ENCODE peak calls at places on chromosomes 12 and 14, in ten cellular contexts. One of them, this sample, is unnamed.

GRCh38 chr14:85223667-85224066 is 306.3 kb upstream of the FLRT2 start:
- DNase-seq in NCI-H1092 treated with DMSO at 0.1 percent for 48 hours: no peak
- DNase-seq in activated naive CD4-positive, alpha-beta T cell treated with anti-CD3 and anti-CD28 coated beads, Interleukin-2, amount 10 ng/mL, durations not matched to agents 7 days and 5 days: no peak
- DNase-seq in RWPE1: no peak
- DNase-seq in activated naive CD8-positive, alpha-beta T cell treated with anti-CD3 and anti-CD28 coated beads for 36 hours: no peak
- DNase-seq in breast epithelium: no peak
- DNase-seq in non-pigmented ciliary epithelial cell: no peak
- DNase-seq in upper lobe of right lung: no peak
- DNase-seq in amygdala: no peak
- DNase-seq in choroid plexus epithelial cell: no peak
- DNase-seq in this sample: no peak

GRCh38 chr12:54372113-54372806 is 8.0 kb upstream of the GPR84 start:
- DNase-seq in NCI-H1092 treated with DMSO at 0.1 percent for 48 hours: no peak
- DNase-seq in activated naive CD4-positive, alpha-beta T cell treated with anti-CD3 and anti-CD28 coated beads, Interleukin-2, amount 10 ng/mL, durations not matched to agents 7 days and 5 days: no peak
- DNase-seq in RWPE1: no peak
- DNase-seq in activated naive CD8-positive, alpha-beta T cell treated with anti-CD3 and anti-CD28 coated beads for 36 hours: no peak
- DNase-seq in breast epithelium: no peak
- DNase-seq in non-pigmented ciliary epithelial cell: no peak
- DNase-seq in upper lobe of right lung: no peak
- DNase-seq in amygdala: no peak
- DNase-seq in choroid plexus epithelial cell: no peak
- DNase-seq in this sample: no peak

GRCh38 chr14:103292426-103293374 is 41.3 kb upstream of the EIF5 start:
- DNase-seq in NCI-H1092 treated with DMSO at 0.1 percent for 48 hours: peak
- DNase-seq in activated naive CD4-positive, alpha-beta T cell treated with anti-CD3 and anti-CD28 coated beads, Interleukin-2, amount 10 ng/mL, durations not matched to agents 7 days and 5 days: peak
- DNase-seq in RWPE1: peak
- DNase-seq in activated naive CD8-positive, alpha-beta T cell treated with anti-CD3 and anti-CD28 coated beads for 36 hours: peak
- DNase-seq in breast epithelium: peak
- DNase-seq in non-pigmented ciliary epithelial cell: peak
- DNase-seq in upper lobe of right lung: peak
- DNase-seq in amygdala: no peak
- DNase-seq in choroid plexus epithelial cell: peak
- DNase-seq in this sample: no peak

GRCh38 chr14:99791476-99792283 is 1.5 kb upstream of the EML1 start:
- DNase-seq in NCI-H1092 treated with DMSO at 0.1 percent for 48 hours: no peak
- DNase-seq in activated naive CD4-positive, alpha-beta T cell treated with anti-CD3 and anti-CD28 coated beads, Interleukin-2, amount 10 ng/mL, durations not matched to agents 7 days and 5 days: no peak
- DNase-seq in RWPE1: no peak
- DNase-seq in activated naive CD8-positive, alpha-beta T cell treated with anti-CD3 and anti-CD28 coated beads for 36 hours: no peak
- DNase-seq in breast epithelium: no peak
- DNase-seq in non-pigmented ciliary epithelial cell: no peak
- DNase-seq in upper lobe of right lung: no peak
- DNase-seq in amygdala: no peak
- DNase-seq in choroid plexus epithelial cell: no peak
- DNase-seq in this sample: no peak

GRCh38 chr14:61608245-61609142 is 86.8 kb upstream of the HIF1A start:
- DNase-seq in NCI-H1092 treated with DMSO at 0.1 percent for 48 hours: peak
- DNase-seq in activated naive CD4-positive, alpha-beta T cell treated with anti-CD3 and anti-CD28 coated beads, Interleukin-2, amount 10 ng/mL, durations not matched to agents 7 days and 5 days: no peak
- DNase-seq in RWPE1: no peak
- DNase-seq in activated naive CD8-positive, alpha-beta T cell treated with anti-CD3 and anti-CD28 coated beads for 36 hours: no peak
- DNase-seq in breast epithelium: no peak
- DNase-seq in non-pigmented ciliary epithelial cell: no peak
- DNase-seq in upper lobe of right lung: no peak
- DNase-seq in amygdala: peak
- DNase-seq in choroid plexus epithelial cell: peak
- DNase-seq in this sample: no peak

GRCh38 chr12:68572650-68573049 is 38.0 kb upstream of the RAP1B start:
- DNase-seq in NCI-H1092 treated with DMSO at 0.1 percent for 48 hours: no peak
- DNase-seq in activated naive CD4-positive, alpha-beta T cell treated with anti-CD3 and anti-CD28 coated beads, Interleukin-2, amount 10 ng/mL, durations not matched to agents 7 days and 5 days: no peak
- DNase-seq in RWPE1: no peak
- DNase-seq in activated naive CD8-positive, alpha-beta T cell treated with anti-CD3 and anti-CD28 coated beads for 36 hours: no peak
- DNase-seq in breast epithelium: no peak
- DNase-seq in non-pigmented ciliary epithelial cell: no peak
- DNase-seq in upper lobe of right lung: no peak
- DNase-seq in amygdala: no peak
- DNase-seq in choroid plexus epithelial cell: no peak
- DNase-seq in this sample: no peak

GRCh38 chr12:27261866-27262265 is 17.8 kb downstream of the STK38L start:
- DNase-seq in NCI-H1092 treated with DMSO at 0.1 percent for 48 hours: no peak
- DNase-seq in activated naive CD4-positive, alpha-beta T cell treated with anti-CD3 and anti-CD28 coated beads, Interleukin-2, amount 10 ng/mL, durations not matched to agents 7 days and 5 days: no peak
- DNase-seq in RWPE1: no peak
- DNase-seq in activated naive CD8-positive, alpha-beta T cell treated with anti-CD3 and anti-CD28 coated beads for 36 hours: no peak
- DNase-seq in breast epithelium: no peak
- DNase-seq in non-pigmented ciliary epithelial cell: no peak
- DNase-seq in upper lobe of right lung: no peak
- DNase-seq in amygdala: no peak
- DNase-seq in choroid plexus epithelial cell: peak
- DNase-seq in this sample: no peak

GRCh38 chr14:94047581-94047980 is 21.4 kb downstream of the OTUB2 start:
- DNase-seq in NCI-H1092 treated with DMSO at 0.1 percent for 48 hours: no peak
- DNase-seq in activated naive CD4-positive, alpha-beta T cell treated with anti-CD3 and anti-CD28 coated beads, Interleukin-2, amount 10 ng/mL, durations not matched to agents 7 days and 5 days: no peak
- DNase-seq in RWPE1: no peak
- DNase-seq in activated naive CD8-positive, alpha-beta T cell treated with anti-CD3 and anti-CD28 coated beads for 36 hours: no peak
- DNase-seq in breast epithelium: no peak
- DNase-seq in non-pigmented ciliary epithelial cell: no peak
- DNase-seq in upper lobe of right lung: no peak
- DNase-seq in amygdala: no peak
- DNase-seq in choroid plexus epithelial cell: no peak
- DNase-seq in this sample: no peak

GRCh38 chr14:52069617-52070431 is 965 bp upstream of the NID2 start:
- DNase-seq in NCI-H1092 treated with DMSO at 0.1 percent for 48 hours: no peak
- DNase-seq in activated naive CD4-positive, alpha-beta T cell treated with anti-CD3 and anti-CD28 coated beads, Interleukin-2, amount 10 ng/mL, durations not matched to agents 7 days and 5 days: no peak
- DNase-seq in RWPE1: no peak
- DNase-seq in activated naive CD8-positive, alpha-beta T cell treated with anti-CD3 and anti-CD28 coated beads for 36 hours: peak
- DNase-seq in breast epithelium: no peak
- DNase-seq in non-pigmented ciliary epithelial cell: no peak
- DNase-seq in upper lobe of right lung: no peak
- DNase-seq in amygdala: no peak
- DNase-seq in choroid plexus epithelial cell: peak
- DNase-seq in this sample: no peak

GRCh38 chr12:97568336-97569180 is 106.0 kb downstream of the RMST start:
- DNase-seq in NCI-H1092 treated with DMSO at 0.1 percent for 48 hours: no peak
- DNase-seq in activated naive CD4-positive, alpha-beta T cell treated with anti-CD3 and anti-CD28 coated beads, Interleukin-2, amount 10 ng/mL, durations not matched to agents 7 days and 5 days: no peak
- DNase-seq in RWPE1: peak
- DNase-seq in activated naive CD8-positive, alpha-beta T cell treated with anti-CD3 and anti-CD28 coated beads for 36 hours: no peak
- DNase-seq in breast epithelium: peak
- DNase-seq in non-pigmented ciliary epithelial cell: no peak
- DNase-seq in upper lobe of right lung: no peak
- DNase-seq in amygdala: no peak
- DNase-seq in choroid plexus epithelial cell: no peak
- DNase-seq in this sample: no peak

GRCh38 chr12:495466-495865 is 35.7 kb downstream of the B4GALNT3 start:
- DNase-seq in NCI-H1092 treated with DMSO at 0.1 percent for 48 hours: no peak
- DNase-seq in activated naive CD4-positive, alpha-beta T cell treated with anti-CD3 and anti-CD28 coated beads, Interleukin-2, amount 10 ng/mL, durations not matched to agents 7 days and 5 days: no peak
- DNase-seq in RWPE1: no peak
- DNase-seq in activated naive CD8-positive, alpha-beta T cell treated with anti-CD3 and anti-CD28 coated beads for 36 hours: no peak
- DNase-seq in breast epithelium: no peak
- DNase-seq in non-pigmented ciliary epithelial cell: no peak
- DNase-seq in upper lobe of right lung: no peak
- DNase-seq in amygdala: no peak
- DNase-seq in choroid plexus epithelial cell: no peak
- DNase-seq in this sample: no peak

GRCh38 chr14:22549981-22550670 is 38.9 kb downstream of the DAD1 start:
- DNase-seq in NCI-H1092 treated with DMSO at 0.1 percent for 48 hours: no peak
- DNase-seq in activated naive CD4-positive, alpha-beta T cell treated with anti-CD3 and anti-CD28 coated beads, Interleukin-2, amount 10 ng/mL, durations not matched to agents 7 days and 5 days: peak
- DNase-seq in RWPE1: no peak
- DNase-seq in activated naive CD8-positive, alpha-beta T cell treated with anti-CD3 and anti-CD28 coated beads for 36 hours: peak
- DNase-seq in breast epithelium: no peak
- DNase-seq in non-pigmented ciliary epithelial cell: no peak
- DNase-seq in upper lobe of right lung: no peak
- DNase-seq in amygdala: no peak
- DNase-seq in choroid plexus epithelial cell: peak
- DNase-seq in this sample: peak

GRCh38 chr12:12210983-12211382 is 55.9 kb downstream of the LRP6 start:
- DNase-seq in NCI-H1092 treated with DMSO at 0.1 percent for 48 hours: no peak
- DNase-seq in activated naive CD4-positive, alpha-beta T cell treated with anti-CD3 and anti-CD28 coated beads, Interleukin-2, amount 10 ng/mL, durations not matched to agents 7 days and 5 days: peak
- DNase-seq in RWPE1: no peak
- DNase-seq in activated naive CD8-positive, alpha-beta T cell treated with anti-CD3 and anti-CD28 coated beads for 36 hours: peak
- DNase-seq in breast epithelium: no peak
- DNase-seq in non-pigmented ciliary epithelial cell: no peak
- DNase-seq in upper lobe of right lung: no peak
- DNase-seq in amygdala: no peak
- DNase-seq in choroid plexus epithelial cell: no peak
- DNase-seq in this sample: no peak

GRCh38 chr12:107845226-107845979 is 70.9 kb downstream of the ASCL4 start:
- DNase-seq in NCI-H1092 treated with DMSO at 0.1 percent for 48 hours: no peak
- DNase-seq in activated naive CD4-positive, alpha-beta T cell treated with anti-CD3 and anti-CD28 coated beads, Interleukin-2, amount 10 ng/mL, durations not matched to agents 7 days and 5 days: no peak
- DNase-seq in RWPE1: no peak
- DNase-seq in activated naive CD8-positive, alpha-beta T cell treated with anti-CD3 and anti-CD28 coated beads for 36 hours: no peak
- DNase-seq in breast epithelium: no peak
- DNase-seq in non-pigmented ciliary epithelial cell: no peak
- DNase-seq in upper lobe of right lung: no peak
- DNase-seq in amygdala: no peak
- DNase-seq in choroid plexus epithelial cell: no peak
- DNase-seq in this sample: peak

GRCh38 chr14:58659846-58660245 is 22.1 kb downstream of the DACT1 start:
- DNase-seq in NCI-H1092 treated with DMSO at 0.1 percent for 48 hours: no peak
- DNase-seq in activated naive CD4-positive, alpha-beta T cell treated with anti-CD3 and anti-CD28 coated beads, Interleukin-2, amount 10 ng/mL, durations not matched to agents 7 days and 5 days: no peak
- DNase-seq in RWPE1: no peak
- DNase-seq in activated naive CD8-positive, alpha-beta T cell treated with anti-CD3 and anti-CD28 coated beads for 36 hours: no peak
- DNase-seq in breast epithelium: no peak
- DNase-seq in non-pigmented ciliary epithelial cell: no peak
- DNase-seq in upper lobe of right lung: no peak
- DNase-seq in amygdala: no peak
- DNase-seq in choroid plexus epithelial cell: no peak
- DNase-seq in this sample: no peak

GRCh38 chr14:65255583-65256443 is 153.5 kb upstream of the MAX start:
- DNase-seq in NCI-H1092 treated with DMSO at 0.1 percent for 48 hours: peak
- DNase-seq in activated naive CD4-positive, alpha-beta T cell treated with anti-CD3 and anti-CD28 coated beads, Interleukin-2, amount 10 ng/mL, durations not matched to agents 7 days and 5 days: no peak
- DNase-seq in RWPE1: peak
- DNase-seq in activated naive CD8-positive, alpha-beta T cell treated with anti-CD3 and anti-CD28 coated beads for 36 hours: no peak
- DNase-seq in breast epithelium: peak
- DNase-seq in non-pigmented ciliary epithelial cell: no peak
- DNase-seq in upper lobe of right lung: peak
- DNase-seq in amygdala: no peak
- DNase-seq in choroid plexus epithelial cell: peak
- DNase-seq in this sample: no peak

GRCh38 chr14:37253905-37254304 is 56.2 kb downstream of the MIPOL1 start:
- DNase-seq in NCI-H1092 treated with DMSO at 0.1 percent for 48 hours: no peak
- DNase-seq in activated naive CD4-positive, alpha-beta T cell treated with anti-CD3 and anti-CD28 coated beads, Interleukin-2, amount 10 ng/mL, durations not matched to agents 7 days and 5 days: no peak
- DNase-seq in RWPE1: peak
- DNase-seq in activated naive CD8-positive, alpha-beta T cell treated with anti-CD3 and anti-CD28 coated beads for 36 hours: no peak
- DNase-seq in breast epithelium: no peak
- DNase-seq in non-pigmented ciliary epithelial cell: peak
- DNase-seq in upper lobe of right lung: no peak
- DNase-seq in amygdala: no peak
- DNase-seq in choroid plexus epithelial cell: peak
- DNase-seq in this sample: no peak

GRCh38 chr14:76948976-76949375 is 79.5 kb downstream of the IRF2BPL start:
- DNase-seq in NCI-H1092 treated with DMSO at 0.1 percent for 48 hours: no peak
- DNase-seq in activated naive CD4-positive, alpha-beta T cell treated with anti-CD3 and anti-CD28 coated beads, Interleukin-2, amount 10 ng/mL, durations not matched to agents 7 days and 5 days: no peak
- DNase-seq in RWPE1: no peak
- DNase-seq in activated naive CD8-positive, alpha-beta T cell treated with anti-CD3 and anti-CD28 coated beads for 36 hours: no peak
- DNase-seq in breast epithelium: no peak
- DNase-seq in non-pigmented ciliary epithelial cell: no peak
- DNase-seq in upper lobe of right lung: no peak
- DNase-seq in amygdala: no peak
- DNase-seq in choroid plexus epithelial cell: no peak
- DNase-seq in this sample: no peak

GRCh38 chr12:47038270-47038748 is 41.1 kb upstream of the PCED1B start:
- DNase-seq in NCI-H1092 treated with DMSO at 0.1 percent for 48 hours: no peak
- DNase-seq in activated naive CD4-positive, alpha-beta T cell treated with anti-CD3 and anti-CD28 coated beads, Interleukin-2, amount 10 ng/mL, durations not matched to agents 7 days and 5 days: no peak
- DNase-seq in RWPE1: no peak
- DNase-seq in activated naive CD8-positive, alpha-beta T cell treated with anti-CD3 and anti-CD28 coated beads for 36 hours: no peak
- DNase-seq in breast epithelium: no peak
- DNase-seq in non-pigmented ciliary epithelial cell: no peak
- DNase-seq in upper lobe of right lung: no peak
- DNase-seq in amygdala: no peak
- DNase-seq in choroid plexus epithelial cell: peak
- DNase-seq in this sample: no peak

GRCh38 chr14:73764881-73765280 is 50.7 kb upstream of the PNMA1 start:
- DNase-seq in NCI-H1092 treated with DMSO at 0.1 percent for 48 hours: no peak
- DNase-seq in activated naive CD4-positive, alpha-beta T cell treated with anti-CD3 and anti-CD28 coated beads, Interleukin-2, amount 10 ng/mL, durations not matched to agents 7 days and 5 days: no peak
- DNase-seq in RWPE1: no peak
- DNase-seq in activated naive CD8-positive, alpha-beta T cell treated with anti-CD3 and anti-CD28 coated beads for 36 hours: no peak
- DNase-seq in breast epithelium: peak
- DNase-seq in non-pigmented ciliary epithelial cell: no peak
- DNase-seq in upper lobe of right lung: peak
- DNase-seq in amygdala: peak
- DNase-seq in choroid plexus epithelial cell: no peak
- DNase-seq in this sample: peak

GRCh38 chr12:26528943-26529342 is 304.1 kb downstream of the ITPR2 start:
- DNase-seq in NCI-H1092 treated with DMSO at 0.1 percent for 48 hours: no peak
- DNase-seq in activated naive CD4-positive, alpha-beta T cell treated with anti-CD3 and anti-CD28 coated beads, Interleukin-2, amount 10 ng/mL, durations not matched to agents 7 days and 5 days: no peak
- DNase-seq in RWPE1: no peak
- DNase-seq in activated naive CD8-positive, alpha-beta T cell treated with anti-CD3 and anti-CD28 coated beads for 36 hours: no peak
- DNase-seq in breast epithelium: no peak
- DNase-seq in non-pigmented ciliary epithelial cell: no peak
- DNase-seq in upper lobe of right lung: no peak
- DNase-seq in amygdala: no peak
- DNase-seq in choroid plexus epithelial cell: no peak
- DNase-seq in this sample: no peak

GRCh38 chr14:103863245-103863644 is 15.9 kb upstream of the PPP1R13B start:
- DNase-seq in NCI-H1092 treated with DMSO at 0.1 percent for 48 hours: no peak
- DNase-seq in activated naive CD4-positive, alpha-beta T cell treated with anti-CD3 and anti-CD28 coated beads, Interleukin-2, amount 10 ng/mL, durations not matched to agents 7 days and 5 days: no peak
- DNase-seq in RWPE1: no peak
- DNase-seq in activated naive CD8-positive, alpha-beta T cell treated with anti-CD3 and anti-CD28 coated beads for 36 hours: no peak
- DNase-seq in breast epithelium: no peak
- DNase-seq in non-pigmented ciliary epithelial cell: no peak
- DNase-seq in upper lobe of right lung: no peak
- DNase-seq in amygdala: no peak
- DNase-seq in choroid plexus epithelial cell: no peak
- DNase-seq in this sample: no peak

GRCh38 chr12:80698847-80699542 is 8.4 kb upstream of the MYF6 start:
- DNase-seq in NCI-H1092 treated with DMSO at 0.1 percent for 48 hours: no peak
- DNase-seq in activated naive CD4-positive, alpha-beta T cell treated with anti-CD3 and anti-CD28 coated beads, Interleukin-2, amount 10 ng/mL, durations not matched to agents 7 days and 5 days: no peak
- DNase-seq in RWPE1: no peak
- DNase-seq in activated naive CD8-positive, alpha-beta T cell treated with anti-CD3 and anti-CD28 coated beads for 36 hours: no peak
- DNase-seq in breast epithelium: no peak
- DNase-seq in non-pigmented ciliary epithelial cell: no peak
- DNase-seq in upper lobe of right lung: no peak
- DNase-seq in amygdala: no peak
- DNase-seq in choroid plexus epithelial cell: no peak
- DNase-seq in this sample: no peak

GRCh38 chr14:88326352-88327103 is 3.5 kb upstream of the KCNK10 start:
- DNase-seq in NCI-H1092 treated with DMSO at 0.1 percent for 48 hours: no peak
- DNase-seq in activated naive CD4-positive, alpha-beta T cell treated with anti-CD3 and anti-CD28 coated beads, Interleukin-2, amount 10 ng/mL, durations not matched to agents 7 days and 5 days: no peak
- DNase-seq in RWPE1: no peak
- DNase-seq in activated naive CD8-positive, alpha-beta T cell treated with anti-CD3 and anti-CD28 coated beads for 36 hours: no peak
- DNase-seq in breast epithelium: no peak
- DNase-seq in non-pigmented ciliary epithelial cell: no peak
- DNase-seq in upper lobe of right lung: no peak
- DNase-seq in amygdala: no peak
- DNase-seq in choroid plexus epithelial cell: peak
- DNase-seq in this sample: peak

GRCh38 chr14:41549821-41550597 is 56.7 kb upstream of the LRFN5 start:
- DNase-seq in NCI-H1092 treated with DMSO at 0.1 percent for 48 hours: no peak
- DNase-seq in activated naive CD4-positive, alpha-beta T cell treated with anti-CD3 and anti-CD28 coated beads, Interleukin-2, amount 10 ng/mL, durations not matched to agents 7 days and 5 days: no peak
- DNase-seq in RWPE1: peak
- DNase-seq in activated naive CD8-positive, alpha-beta T cell treated with anti-CD3 and anti-CD28 coated beads for 36 hours: no peak
- DNase-seq in breast epithelium: no peak
- DNase-seq in non-pigmented ciliary epithelial cell: peak
- DNase-seq in upper lobe of right lung: no peak
- DNase-seq in amygdala: no peak
- DNase-seq in choroid plexus epithelial cell: peak
- DNase-seq in this sample: no peak

GRCh38 chr12:109797905-109798669 is 35.1 kb downstream of the TRPV4 start:
- DNase-seq in NCI-H1092 treated with DMSO at 0.1 percent for 48 hours: no peak
- DNase-seq in activated naive CD4-positive, alpha-beta T cell treated with anti-CD3 and anti-CD28 coated beads, Interleukin-2, amount 10 ng/mL, durations not matched to agents 7 days and 5 days: no peak
- DNase-seq in RWPE1: no peak
- DNase-seq in activated naive CD8-positive, alpha-beta T cell treated with anti-CD3 and anti-CD28 coated beads for 36 hours: no peak
- DNase-seq in breast epithelium: no peak
- DNase-seq in non-pigmented ciliary epithelial cell: no peak
- DNase-seq in upper lobe of right lung: no peak
- DNase-seq in amygdala: no peak
- DNase-seq in choroid plexus epithelial cell: no peak
- DNase-seq in this sample: no peak

GRCh38 chr14:24310666-24311604 is at the start of gene LTB4R:
- DNase-seq in NCI-H1092 treated with DMSO at 0.1 percent for 48 hours: no peak
- DNase-seq in activated naive CD4-positive, alpha-beta T cell treated with anti-CD3 and anti-CD28 coated beads, Interleukin-2, amount 10 ng/mL, durations not matched to agents 7 days and 5 days: peak
- DNase-seq in RWPE1: no peak
- DNase-seq in activated naive CD8-positive, alpha-beta T cell treated with anti-CD3 and anti-CD28 coated beads for 36 hours: peak
- DNase-seq in breast epithelium: peak
- DNase-seq in non-pigmented ciliary epithelial cell: peak
- DNase-seq in upper lobe of right lung: peak
- DNase-seq in amygdala: peak
- DNase-seq in choroid plexus epithelial cell: peak
- DNase-seq in this sample: peak

GRCh38 chr14:26984318-26985177 is 386.7 kb upstream of the NOVA1 start:
- DNase-seq in NCI-H1092 treated with DMSO at 0.1 percent for 48 hours: peak
- DNase-seq in activated naive CD4-positive, alpha-beta T cell treated with anti-CD3 and anti-CD28 coated beads, Interleukin-2, amount 10 ng/mL, durations not matched to agents 7 days and 5 days: peak
- DNase-seq in RWPE1: peak
- DNase-seq in activated naive CD8-positive, alpha-beta T cell treated with anti-CD3 and anti-CD28 coated beads for 36 hours: peak
- DNase-seq in breast epithelium: peak
- DNase-seq in non-pigmented ciliary epithelial cell: peak
- DNase-seq in upper lobe of right lung: no peak
- DNase-seq in amygdala: peak
- DNase-seq in choroid plexus epithelial cell: peak
- DNase-seq in this sample: no peak

This sample was measured in upper lobe of left lung.